ENCODE peak calls at places on chromosome 6, in nine cellular contexts. H is transverse colon, Z is psoas muscle, M is H9, V is spleen, B is stomach, E is IMR-90, T is GM23338, J is heart right ventricle. Q is an unnamed sample. For H3K4me1, the result is how much of the 10 kb centered on the place peaks cover.

GRCh38 chr6:144857086-144857485 is 572.0 kb downstream of the UTRN start:
- DNase-seq in T (no peak), B (no peak), V (no peak), J (no peak), H (no peak), M (no peak), E (no peak), Z (no peak), Q (no peak)

GRCh38 chr6:93358435-93358834 is 60.9 kb downstream of the EPHA7 start:
- DNase-seq in V (no peak), E (no peak), T (no peak), B (no peak), J (no peak), Z (no peak), M (no peak), H (no peak), Q (no peak)

GRCh38 chr6:20839624-20840023 is 305.4 kb downstream of the CDKAL1 start:
- DNase-seq in T (peak), V (no peak), B (no peak), J (no peak), H (no peak), Z (no peak), M (no peak), E (no peak), Q (no peak)

GRCh38 chr6:13733178-13733851 is 21.7 kb upstream of the RANBP9 start:
- DNase-seq in B (peak), H (peak), Z (peak), M (no peak), T (no peak), V (no peak), E (peak), J (peak), Q (peak)

GRCh38 chr6:123926000-123926399 is 122.3 kb downstream of the NKAIN2 start:
- DNase-seq in H (no peak), V (no peak), B (no peak), J (no peak), E (peak), T (no peak), Z (no peak), M (no peak), Q (no peak)

GRCh38 chr6:38695933-38696332 is 7.0 kb downstream of the GLO1 start:
- DNase-seq in M (no peak), E (no peak), B (no peak), T (no peak), Z (no peak), V (no peak), J (no peak), H (no peak), Q (no peak)

GRCh38 chr6:169850746-169851145 is 99.3 kb downstream of the ERMARD start:
- DNase-seq in Z (no peak), T (no peak), B (peak), M (no peak), V (peak), J (no peak), E (no peak), H (no peak), Q (no peak)

GRCh38 chr6:115969207-115969929 is 91.3 kb downstream of the FRK start:
- DNase-seq in E (no peak), J (peak), Z (no peak), B (no peak), V (no peak), H (no peak), M (peak), T (peak), Q (no peak)

GRCh38 chr6:117829594-117830319 is 77.3 kb upstream of the SLC35F1 start:
- DNase-seq in J (no peak), E (peak), B (no peak), H (no peak), T (peak), Z (no peak), V (no peak), M (peak), Q (no peak)

GRCh38 chr6:104526383-104526782 is 333.3 kb downstream of the HACE1 start:
- DNase-seq in Z (no peak), B (no peak), V (no peak), J (no peak), H (no peak), M (no peak), T (no peak), E (no peak), Q (no peak)

GRCh38 chr6:167930300-167930699 is 67.2 kb upstream of the KIF25 start:
- DNase-seq in V (no peak), B (no peak), Z (no peak), J (no peak), T (no peak), M (no peak), E (peak), H (no peak), Q (no peak)

GRCh38 chr6:127146935-127147334 is 28.5 kb downstream of the RSPO3 start:
- DNase-seq in T (peak), B (no peak), J (peak), M (peak), H (no peak), E (peak), V (no peak), Z (no peak), Q (no peak)

GRCh38 chr6:132812255-132812732 is 2.1 kb upstream of the RPS12 start:
- DNase-seq in H (no peak), E (peak), V (no peak), Z (no peak), M (no peak), J (no peak), T (no peak), B (no peak), Q (no peak)

GRCh38 chr6:102114402-102114801 is 720.9 kb downstream of the GRIK2 start:
- DNase-seq in T (peak), V (no peak), Z (no peak), E (no peak), J (no peak), M (peak), B (no peak), H (no peak), Q (no peak)

GRCh38 chr6:8651998-8652397 is 216.7 kb upstream of the SLC35B3 start:
- DNase-seq in Z (no peak), V (no peak), J (no peak), E (no peak), B (no peak), M (no peak), T (no peak), H (no peak), Q (no peak)

GRCh38 chr6:56534680-56535419 is 107.8 kb downstream of the DST start:
- DNase-seq in E (no peak), M (peak), Z (no peak), H (no peak), B (no peak), V (no peak), J (no peak), T (peak), Q (no peak)

GRCh38 chr6:140069576-140069975 is 695.1 kb upstream of the CITED2 start:
- DNase-seq in H (no peak), V (no peak), Z (no peak), J (no peak), B (no peak), T (no peak), M (no peak), E (no peak), Q (no peak)

GRCh38 chr6:155188707-155189496 is 74.9 kb upstream of the CLDN20 start:
- DNase-seq in T (no peak), E (peak), Z (no peak), M (no peak), H (no peak), V (no peak), B (no peak), J (no peak), Q (no peak)

GRCh38 chr6:155187994-155188706 is 75.7 kb upstream of the CLDN20 start:
- DNase-seq in M (no peak), T (no peak), V (no peak), J (peak), H (no peak), E (peak), B (no peak), Z (no peak), Q (peak)

GRCh38 chr6:155185544-155185943 is 78.3 kb upstream of the CLDN20 start:
- DNase-seq in E (peak), Z (no peak), J (no peak), T (peak), M (peak), B (peak), V (no peak), H (peak), Q (no peak)

GRCh38 chr6:155186052-155186658 is 77.7 kb upstream of the CLDN20 start:
- DNase-seq in Z (no peak), T (peak), V (no peak), H (no peak), M (peak), E (peak), B (no peak), J (no peak), Q (no peak)

DNA sequence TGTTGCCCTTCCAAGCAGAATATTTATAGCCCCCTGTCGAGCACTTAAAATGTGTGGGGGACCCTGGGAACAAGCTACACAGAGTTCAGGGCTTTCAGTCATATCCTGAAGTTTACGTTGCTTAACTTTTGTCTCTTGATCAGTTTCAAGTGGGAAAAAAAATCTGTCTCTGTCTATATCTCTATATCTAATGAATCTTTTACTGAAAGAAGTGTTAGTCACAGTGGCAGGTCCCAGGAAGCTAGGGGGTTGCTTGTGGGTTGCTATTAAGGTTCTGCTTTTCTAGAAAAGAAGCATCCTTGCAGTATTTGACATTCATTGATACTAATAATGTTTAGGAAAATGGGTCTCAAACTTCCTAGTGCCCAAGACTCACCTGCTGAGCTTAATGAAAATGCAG is 76.7 kb upstream of the CLDN20 start:
- DNase-seq in H (no peak), B (no peak), M (no peak), E (no peak), V (no peak), J (no peak), Z (no peak), T (no peak), Q (no peak)
- H3K4me1 ChIP-seq in H (under half), B (under half), M (under half), E (under half), V (under half), J (half or more), Z (under half), T (under half), Q (under half)

GRCh38 chr6:89951574-89952360 is 57.5 kb downstream of the GJA10 start:
- DNase-seq in E (peak), T (peak), M (peak), H (no peak), Z (no peak), J (no peak), V (no peak), B (no peak), Q (no peak)
- TF ChIP-seq CTCF in E (no peak), T (peak), M (peak), H (no peak), Z (no peak), J (no peak), V (no peak), B (no peak), Q (no peak)

GRCh38 chr6:111793711-111794111 is 79.5 kb downstream of the FYN start:
- DNase-seq in T (no peak), Z (no peak), J (no peak), H (peak), M (no peak), V (peak), E (no peak), B (peak), Q (no peak)

GRCh38 chr6:111792241-111792640 is 81.0 kb downstream of the FYN start:
- DNase-seq in B (no peak), M (no peak), H (no peak), V (no peak), Z (no peak), E (no peak), J (no peak), T (no peak), Q (no peak)

GRCh38 chr6:111789593-111789992 is 83.7 kb downstream of the FYN start:
- DNase-seq in T (no peak), E (peak), M (no peak), H (no peak), J (peak), Z (peak), B (no peak), V (no peak), Q (peak)

GRCh38 chr6:111792914-111793700 is 80.1 kb downstream of the FYN start:
- DNase-seq in B (no peak), J (no peak), V (no peak), E (no peak), H (no peak), M (no peak), T (no peak), Z (no peak), Q (no peak)

DNA sequence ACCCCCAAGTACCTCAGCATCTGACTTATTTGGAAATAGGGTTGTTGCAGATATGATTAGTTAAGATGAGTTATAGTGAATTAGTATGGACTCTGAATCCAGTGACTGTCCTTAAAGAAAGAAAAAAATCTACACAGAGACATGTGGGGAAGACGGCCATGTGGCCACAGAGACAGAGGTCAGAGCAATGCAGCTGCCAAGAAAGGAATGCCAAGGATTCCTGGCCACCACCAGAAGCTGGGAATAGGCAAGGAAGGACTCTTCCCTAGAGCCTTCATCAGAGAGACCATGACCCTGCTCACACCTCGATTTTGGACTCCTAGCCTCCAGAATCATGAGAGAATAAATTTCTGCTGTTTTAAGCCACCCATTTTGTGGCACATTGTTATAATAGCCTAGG is 81.8 kb downstream of the FYN start:
- DNase-seq in B (no peak), J (no peak), E (peak), Z (no peak), H (no peak), T (peak), V (no peak), M (no peak), Q (no peak)
- H3K4me1 ChIP-seq in B (under half), J (half or more), E (under half), Z (under half), H (under half), T (under half), V (half or more), M (under half), Q (under half)

DNA sequence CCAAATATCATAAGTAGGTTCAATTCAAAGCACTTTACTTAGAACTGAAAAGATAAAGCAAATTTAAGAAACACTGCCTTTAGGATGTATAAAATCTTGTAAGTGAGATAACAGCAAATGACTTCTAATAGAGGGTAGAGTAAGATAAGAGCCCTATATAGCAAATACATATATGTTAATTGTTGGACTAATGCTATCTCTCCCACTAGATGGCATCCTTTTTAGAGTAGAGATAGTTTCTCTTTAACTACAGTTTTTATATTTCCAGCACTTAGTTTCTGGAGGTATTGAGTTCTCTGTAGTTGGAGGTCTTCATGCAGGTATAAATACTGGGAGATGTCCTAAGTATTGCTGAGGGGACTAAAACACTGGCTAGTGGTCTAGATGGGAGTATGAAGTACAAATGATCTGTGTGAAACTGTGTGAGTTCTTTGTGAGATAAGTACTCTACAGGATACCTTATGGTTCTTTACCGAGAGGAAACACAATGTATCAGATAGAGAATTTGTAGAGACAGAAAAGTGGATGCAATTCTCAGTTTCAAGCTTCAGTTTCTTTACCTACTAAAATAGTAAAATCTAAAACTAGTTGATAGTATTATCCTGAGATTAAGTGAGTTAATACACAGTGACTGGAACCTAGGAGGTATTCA is 399.3 kb downstream of the KHDRBS2 start:
- DNase-seq in B (no peak), J (no peak), H (no peak), M (no peak), V (no peak), E (no peak), Z (no peak), T (peak), Q (no peak)
- TF ChIP-seq CTCF in B (no peak), J (no peak), H (no peak), M (peak), V (no peak), E (no peak), Z (no peak), T (no peak), Q (no peak)

DNA sequence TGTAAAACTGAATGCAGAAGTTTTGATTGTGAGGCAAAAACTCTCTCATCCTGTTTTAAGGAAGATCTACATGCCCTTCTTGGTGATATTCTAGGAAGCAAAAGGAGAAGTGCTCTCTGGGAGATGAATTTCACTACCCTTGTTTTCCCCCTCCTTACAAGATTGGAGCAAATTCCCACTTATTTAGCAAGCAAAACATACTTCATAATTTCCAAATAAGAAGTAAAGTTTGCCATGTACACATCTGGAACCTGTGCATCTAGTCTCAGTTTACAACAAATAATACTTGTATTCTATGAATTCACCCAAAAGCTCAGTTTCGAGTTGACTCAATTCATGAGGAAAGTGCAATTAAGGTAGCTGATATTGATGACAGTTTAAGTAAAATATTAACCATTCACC is 27.6 kb upstream of the IFNGR1 start:
- DNase-seq in M (no peak), J (no peak), Z (no peak), V (no peak), H (no peak), E (no peak), B (no peak), T (no peak), Q (no peak)
- H3K4me1 ChIP-seq in M (under half), J (under half), Z (under half), V (under half), H (under half), E (under half), B (under half), T (under half), Q (under half)

GRCh38 chr6:81073323-81073722 is 679.2 kb downstream of the TENT5A start:
- DNase-seq in V (no peak), B (no peak), H (no peak), M (no peak), J (no peak), Z (no peak), T (no peak), E (no peak), Q (no peak)

GRCh38 chr6:81075974-81076373 is 676.5 kb downstream of the TENT5A start:
- DNase-seq in T (peak), J (no peak), Z (no peak), B (no peak), E (peak), H (no peak), V (no peak), M (peak), Q (no peak)
- TF ChIP-seq CTCF in T (peak), J (peak), Z (peak), B (no peak), E (peak), H (peak), V (no peak), M (peak), Q (no peak)

GRCh38 chr6:105624055-105624454 is 221.2 kb upstream of the PREP start:
- DNase-seq in V (no peak), J (no peak), E (no peak), T (no peak), M (no peak), H (no peak), Z (no peak), B (no peak), Q (no peak)

GRCh38 chr6:105626290-105627158 is 223.6 kb upstream of the PREP start:
- DNase-seq in Z (no peak), M (no peak), H (no peak), B (no peak), T (no peak), E (no peak), V (no peak), J (no peak), Q (no peak)

GRCh38 chr6:105633814-105634213 is 230.9 kb upstream of the PREP start:
- DNase-seq in V (no peak), H (no peak), B (no peak), T (no peak), E (no peak), J (no peak), Z (no peak), M (no peak), Q (no peak)

DNA sequence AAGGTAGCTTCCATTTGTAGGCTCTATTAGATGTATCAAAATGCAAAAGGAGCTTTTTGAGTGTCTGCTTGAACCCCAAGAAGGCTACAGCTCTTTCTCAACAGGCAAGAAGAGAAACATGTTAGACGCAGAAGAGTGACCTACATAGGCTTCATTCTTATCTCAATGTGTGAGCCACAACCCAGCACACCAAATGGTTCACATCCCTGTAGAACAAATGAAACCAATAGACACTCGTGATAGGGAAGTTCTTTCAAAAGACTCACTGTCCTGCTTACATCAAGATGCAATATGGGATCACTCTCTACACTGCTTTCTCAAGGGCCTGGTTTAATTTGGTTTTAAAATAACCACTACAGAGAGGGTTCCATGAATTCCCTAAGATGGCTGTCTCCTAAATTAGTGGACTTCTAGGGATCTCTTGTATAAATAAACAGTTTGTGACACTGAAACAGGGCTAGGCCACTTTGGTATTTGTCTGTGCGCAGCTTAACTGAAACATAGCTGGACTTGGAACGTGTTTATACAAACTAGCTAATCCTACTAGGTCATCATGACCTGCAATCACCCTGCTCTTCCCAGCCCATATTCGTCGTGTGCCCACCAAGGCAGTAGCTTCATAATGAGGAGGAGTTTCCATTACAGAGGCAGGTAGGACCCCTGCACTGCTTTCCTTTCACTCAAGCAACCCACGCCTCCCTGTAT is 225.4 kb upstream of the PREP start:
- DNase-seq in Z (no peak), H (no peak), E (no peak), T (no peak), B (no peak), V (no peak), M (no peak), J (no peak), Q (no peak)
- H3K4me1 ChIP-seq in Z (under half), H (under half), E (under half), T (under half), B (under half), V (under half), M (under half), J (under half), Q (under half)

GRCh38 chr6:36076178-36077088 is 48.8 kb downstream of the MAPK14 start:
- DNase-seq in J (no peak), B (no peak), V (no peak), M (no peak), Z (no peak), T (no peak), E (peak), H (no peak), Q (no peak)

GRCh38 chr6:36078159-36078558 is 50.6 kb downstream of the MAPK14 start:
- DNase-seq in J (no peak), Z (no peak), T (no peak), B (no peak), H (no peak), M (no peak), E (no peak), V (no peak), Q (no peak)

GRCh38 chr6:36079596-36079995 is 50.7 kb upstream of the MAPK13 start:
- DNase-seq in E (no peak), B (no peak), H (no peak), T (no peak), M (no peak), V (no peak), J (no peak), Z (no peak), Q (no peak)

GRCh38 chr6:36073587-36073986 is 46.0 kb downstream of the MAPK14 start:
- DNase-seq in Z (no peak), E (no peak), T (no peak), J (no peak), V (no peak), H (no peak), M (no peak), B (no peak), Q (no peak)

GRCh38 chr6:36075656-36076055 is 48.0 kb downstream of the MAPK14 start:
- DNase-seq in J (no peak), Z (no peak), M (no peak), E (no peak), V (no peak), B (no peak), H (no peak), T (peak), Q (no peak)
- TF ChIP-seq CTCF in J (no peak), Z (no peak), M (peak), E (no peak), V (no peak), B (peak), H (peak), T (peak), Q (no peak)